ENCODE peak calls at places on chromosomes 13 and 19, in four cellular contexts. F, V, X and B are unnamed samples. For H3K4me1, the result is how much of the 10 kb centered on the place peaks cover.

GRCh38 chr19:869245-870177 is 10.0 kb downstream of the CFD start:
- DNase-seq in F (no peak), V (peak), X (no peak), B (peak)

GRCh38 chr13:98678741-98679140 is 73.7 kb downstream of the SLC15A1 start:
- DNase-seq in F (no peak), V (no peak), X (no peak), B (no peak)

GRCh38 chr19:28420731-28421550 is 792.0 kb downstream of the UQCRFS1 start:
- DNase-seq in F (no peak), V (no peak), X (no peak), B (no peak)

GRCh38 chr19:38713227-38713649 is 31.0 kb downstream of the CAPN12 start:
- DNase-seq in F (no peak), V (peak), X (no peak), B (no peak)

GRCh38 chr13:98782654-98783053 is 30.2 kb upstream of the SLC15A1 start:
- DNase-seq in F (no peak), V (no peak), X (no peak), B (no peak)

GRCh38 chr19:34241513-34242337 is 12.6 kb upstream of the GARRE1 start:
- DNase-seq in F (peak), V (no peak), X (peak), B (no peak)

GRCh38 chr13:42330991-42331390 is 59.0 kb downstream of the AKAP11 start:
- DNase-seq in F (no peak), V (no peak), X (no peak), B (no peak)

GRCh38 chr13:90867336-90867683 is 480.2 kb upstream of the MIR17HG start:
- DNase-seq in F (peak), V (peak), X (peak), B (peak)

GRCh38 chr13:50685491-50685890 is 158.0 kb downstream of the DLEU7 start:
- DNase-seq in F (peak), V (peak), X (peak), B (peak)

GRCh38 chr13:22061371-22061805 is 390.5 kb downstream of the FGF9 start:
- DNase-seq in F (no peak), V (no peak), X (no peak), B (no peak)

GRCh38 chr13:74287672-74288169 is 153.5 kb upstream of the KLF12 start:
- DNase-seq in F (peak), V (peak), X (peak), B (peak)

DNA sequence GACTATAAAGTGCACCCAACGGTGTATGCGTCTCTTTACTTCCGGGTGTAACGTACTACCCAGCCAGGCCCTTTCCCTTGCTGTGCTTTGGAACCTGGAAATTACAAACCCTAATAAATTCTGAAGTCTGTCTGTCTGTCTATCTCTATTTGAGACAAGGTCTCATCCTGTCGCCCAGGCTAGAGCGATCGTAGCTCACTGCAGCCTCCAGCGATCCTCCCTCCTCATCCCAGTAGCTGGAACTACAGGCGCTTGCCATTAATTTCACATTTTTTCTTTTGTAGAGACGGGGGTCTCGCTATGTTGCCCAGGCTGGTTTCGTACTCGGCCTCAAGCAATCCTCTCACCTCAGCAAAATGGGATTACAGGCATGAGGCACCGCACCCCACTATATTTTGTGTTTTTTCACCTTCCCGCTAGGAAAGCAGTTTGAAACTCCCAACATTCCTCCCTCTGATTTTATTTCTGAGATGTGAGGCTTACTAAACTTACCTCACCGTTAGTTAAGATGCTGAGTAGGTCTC is 471 bp upstream of the RNF6 start:
- DNase-seq in F (no peak), V (no peak), X (no peak), B (no peak)
- TF ChIP-seq CTCF in F (no peak), V (no peak), X (no peak), B (no peak)

GRCh38 chr19:6273701-6274601 is 5.8 kb downstream of the MLLT1 start:
- DNase-seq in F (no peak), V (peak), X (peak), B (peak)
- H3K4me1 ChIP-seq in F (half or more), V (half or more), X (under half), B (half or more)

GRCh38 chr19:48287748-48288147 is 17.9 kb downstream of the ZNF114 start:
- DNase-seq in F (no peak), V (no peak), X (no peak), B (no peak)

GRCh38 chr19:48292798-48293197 is 22.9 kb downstream of the ZNF114 start:
- DNase-seq in F (no peak), V (no peak), X (no peak), B (no peak)

GRCh38 chr19:48290341-48290922 is 20.6 kb downstream of the ZNF114 start:
- DNase-seq in F (peak), V (no peak), X (peak), B (no peak)

GRCh38 chr19:48295458-48295857 is 25.6 kb downstream of the ZNF114 start:
- DNase-seq in F (no peak), V (no peak), X (no peak), B (no peak)

DNA sequence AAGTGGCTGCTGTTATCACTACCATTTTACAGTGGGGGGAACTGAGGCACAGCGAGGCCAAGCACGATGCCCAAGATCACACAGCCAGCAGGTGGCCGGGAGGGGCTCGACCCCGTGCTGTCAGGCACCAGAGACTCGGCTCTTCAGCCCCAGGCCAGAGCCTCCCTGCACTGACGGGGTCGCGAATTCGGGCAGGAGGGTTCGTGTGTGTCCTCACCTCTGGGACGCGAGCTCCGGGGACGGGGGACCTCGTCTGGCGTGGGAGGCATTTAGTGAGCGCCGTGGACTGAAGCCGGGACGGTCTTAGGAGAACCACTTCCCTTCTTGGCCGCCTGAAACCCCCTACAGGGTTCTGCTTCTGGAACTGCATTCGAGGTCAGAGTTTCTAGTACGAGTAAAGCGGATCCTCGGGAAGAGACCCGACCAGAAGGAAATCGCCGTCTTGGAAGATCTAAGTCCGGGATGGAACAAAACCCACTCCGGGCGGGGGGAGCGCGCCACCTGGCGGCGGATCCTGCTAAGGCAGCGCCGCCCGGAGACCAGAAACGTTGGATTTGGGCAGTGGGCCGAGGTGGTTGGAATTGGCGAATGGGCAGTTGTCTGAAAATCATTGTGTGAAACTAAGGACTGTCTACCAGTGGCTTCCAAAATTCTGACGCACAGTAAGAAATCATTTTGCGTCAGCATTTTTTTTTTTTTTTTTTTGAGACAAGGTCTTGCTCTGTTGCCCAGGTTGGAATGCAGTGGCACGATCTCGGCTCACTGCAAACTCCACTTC is 21.2 kb downstream of the ZNF114 start:
- DNase-seq in F (peak), V (peak), X (peak), B (no peak)
- TF ChIP-seq CTCF in F (peak), V (peak), X (peak), B (peak)

GRCh38 chr13:113446488-113446854 is 6.8 kb downstream of the ADPRHL1 start:
- DNase-seq in F (no peak), V (no peak), X (no peak), B (no peak)

GRCh38 chr13:113449693-113450347 is 3.5 kb downstream of the ADPRHL1 start:
- DNase-seq in F (no peak), V (no peak), X (no peak), B (peak)

GRCh38 chr13:113447596-113447995 is 5.7 kb downstream of the ADPRHL1 start:
- DNase-seq in F (no peak), V (no peak), X (no peak), B (no peak)

GRCh38 chr13:113448885-113449692 is 4.2 kb downstream of the ADPRHL1 start:
- DNase-seq in F (no peak), V (no peak), X (no peak), B (peak)

DNA sequence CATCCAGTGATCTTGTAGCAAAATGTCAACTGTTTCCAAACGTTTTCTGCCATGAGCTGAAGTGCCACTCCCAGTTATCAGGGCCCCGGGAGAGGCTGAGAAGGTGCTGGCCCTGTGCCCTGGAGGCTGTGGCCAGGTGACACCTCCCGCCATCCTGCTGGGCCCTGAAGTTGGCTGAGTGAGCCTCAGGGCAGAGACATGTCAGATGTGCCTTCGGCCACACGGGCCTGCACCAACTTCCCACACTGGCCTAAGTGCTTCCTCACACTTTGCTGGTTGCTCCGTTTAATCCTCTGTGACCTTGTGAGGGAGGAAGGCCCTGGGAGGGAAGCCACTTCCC is 4.8 kb downstream of the ADPRHL1 start:
- DNase-seq in F (no peak), V (no peak), X (no peak), B (no peak)
- H3K4me1 ChIP-seq in F (under half), V (under half), X (under half), B (under half)

GRCh38 chr13:78587395-78587794 is 16.0 kb downstream of the POU4F1 start:
- DNase-seq in F (peak), V (no peak), X (no peak), B (no peak)

GRCh38 chr13:78589206-78589605 is 14.1 kb downstream of the POU4F1 start:
- DNase-seq in F (peak), V (no peak), X (no peak), B (no peak)

GRCh38 chr13:78586706-78587105 is 16.6 kb downstream of the POU4F1 start:
- DNase-seq in F (peak), V (no peak), X (peak), B (no peak)
- TF ChIP-seq CTCF in F (peak), V (no peak), X (peak), B (no peak)

GRCh38 chr19:4380254-4380727 is 20.1 kb downstream of the SH3GL1 start:
- DNase-seq in F (no peak), V (no peak), X (no peak), B (no peak)
- H3K4me1 ChIP-seq in F (under half), V (under half), X (under half), B (under half)

DNA sequence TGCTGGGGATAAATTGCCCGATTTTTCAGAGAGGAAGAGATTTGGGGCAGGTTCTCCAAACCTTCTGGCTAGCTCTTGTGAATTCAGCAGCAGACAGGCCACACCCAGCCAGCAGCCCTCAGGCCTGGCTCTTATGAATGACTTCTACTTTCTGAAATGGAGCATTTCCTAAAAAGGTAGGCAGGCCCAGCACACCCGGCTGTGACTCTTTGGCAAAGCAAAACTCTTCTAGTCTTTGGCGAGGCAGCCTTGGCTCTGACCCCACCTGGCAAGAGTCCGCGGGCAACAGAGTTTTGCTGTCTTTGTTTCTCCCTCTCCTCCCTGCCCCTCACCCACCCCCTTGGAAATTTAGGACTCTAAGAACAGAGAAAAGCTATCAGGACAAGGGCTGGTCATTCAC is 221.2 kb downstream of the ZNF536 start:
- DNase-seq in F (no peak), V (no peak), X (no peak), B (no peak)
- TF ChIP-seq CTCF in F (no peak), V (no peak), X (no peak), B (no peak)

DNA sequence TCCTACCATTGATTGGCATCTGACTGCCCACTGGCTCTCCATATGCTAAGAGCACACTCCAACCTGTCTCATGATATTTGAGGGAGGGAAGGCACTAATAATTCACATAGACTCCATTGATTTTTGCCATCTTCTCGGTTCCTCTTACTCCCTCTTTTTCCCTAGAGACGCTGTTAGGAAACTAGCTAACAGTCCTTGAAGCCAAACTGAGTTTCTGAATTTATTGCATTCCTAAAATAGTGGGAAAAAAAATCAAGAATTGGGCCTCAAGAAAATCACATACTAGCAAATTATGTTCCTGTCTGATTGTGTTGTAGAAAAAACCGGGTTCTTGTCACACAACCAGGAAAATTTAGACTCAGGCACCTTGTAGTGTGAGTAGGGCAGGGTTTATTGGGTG is 86.4 kb upstream of the SLC7A1 start:
- DNase-seq in F (no peak), V (no peak), X (no peak), B (no peak)
- H3K4me1 ChIP-seq in F (under half), V (under half), X (under half), B (under half)